ENCODE peak calls at places on chromosomes 13 and 19, in four cellular contexts. One of them, this sample, is unnamed.
A peak's percentile ranks its signal among the peaks of the same experiment; 100 is the strongest.

GRCh38 chr19:49816616-49817015 is 1.5 kb upstream of the MED25 start:
- DNase-seq in activated T-cell treated with anti-CD3 and anti-CD28 coated beads for 1 hour: no peak
- DNase-seq in IMR-90: no peak
- DNase-seq in M059J: no peak
- DNase-seq in this sample: no peak

GRCh38 chr19:5478241-5478924 is 23.2 kb downstream of the ZNRF4 start:
- DNase-seq in M059J: no peak
- DNase-seq in activated T-cell treated with anti-CD3 and anti-CD28 coated beads for 1 hour: no peak
- DNase-seq in IMR-90: no peak
- DNase-seq in this sample: no peak

GRCh38 chr19:13692096-13692495 is 72.2 kb upstream of the MRI1 start:
- DNase-seq in activated T-cell treated with anti-CD3 and anti-CD28 coated beads for 1 hour: no peak
- DNase-seq in M059J: peak; percentile 91
- DNase-seq in IMR-90: peak; percentile 60
- DNase-seq in this sample: peak; percentile 70

GRCh38 chr19:13215572-13216380 is 65.6 kb downstream of the IER2 start:
- DNase-seq in activated T-cell treated with anti-CD3 and anti-CD28 coated beads for 1 hour: no peak
- DNase-seq in IMR-90: no peak
- DNase-seq in M059J: peak; percentile 68
- DNase-seq in this sample: no peak

GRCh38 chr19:3116621-3117020 is 19.2 kb upstream of the GNA15 start:
- DNase-seq in M059J: no peak
- DNase-seq in activated T-cell treated with anti-CD3 and anti-CD28 coated beads for 1 hour: no peak
- DNase-seq in IMR-90: no peak
- DNase-seq in this sample: no peak

GRCh38 chr13:98975822-98976261 is 2.0 kb downstream of the DOCK9 start:
- DNase-seq in IMR-90: no peak
- DNase-seq in activated T-cell treated with anti-CD3 and anti-CD28 coated beads for 1 hour: no peak
- DNase-seq in M059J: no peak
- DNase-seq in this sample: no peak

GRCh38 chr13:92677571-92677970 is 549.0 kb upstream of the GPC6 start:
- DNase-seq in M059J: no peak
- DNase-seq in IMR-90: no peak
- DNase-seq in activated T-cell treated with anti-CD3 and anti-CD28 coated beads for 1 hour: no peak
- DNase-seq in this sample: no peak

GRCh38 chr13:42926555-42926954 is 65.5 kb downstream of the EPSTI1 start:
- DNase-seq in activated T-cell treated with anti-CD3 and anti-CD28 coated beads for 1 hour: no peak
- DNase-seq in M059J: no peak
- DNase-seq in IMR-90: no peak
- DNase-seq in this sample: no peak

GRCh38 chr19:4052114-4052992 is 14.3 kb downstream of the ZBTB7A start:
- DNase-seq in activated T-cell treated with anti-CD3 and anti-CD28 coated beads for 1 hour: no peak
- DNase-seq in IMR-90: peak; percentile 20
- DNase-seq in M059J: peak; percentile 33
- DNase-seq in this sample: peak; percentile 55

GRCh38 chr19:33406521-33407139 is 33.1 kb downstream of the CEBPG start:
- DNase-seq in activated T-cell treated with anti-CD3 and anti-CD28 coated beads for 1 hour: peak; percentile 64
- DNase-seq in M059J: peak; percentile 35
- DNase-seq in IMR-90: peak; percentile 39
- DNase-seq in this sample: peak; percentile 92

GRCh38 chr13:41917641-41918040 is 43.3 kb downstream of the VWA8 start:
- DNase-seq in activated T-cell treated with anti-CD3 and anti-CD28 coated beads for 1 hour: no peak
- DNase-seq in IMR-90: peak; percentile 88
- DNase-seq in M059J: peak; percentile 56
- DNase-seq in this sample: peak; percentile 53

GRCh38 chr19:45816236-45817009 is 1.3 kb upstream of the RSPH6A start:
- DNase-seq in IMR-90: no peak
- DNase-seq in activated T-cell treated with anti-CD3 and anti-CD28 coated beads for 1 hour: no peak
- DNase-seq in M059J: no peak
- DNase-seq in this sample: no peak

GRCh38 chr13:50375792-50376191 is 360.5 kb downstream of the KCNRG start:
- DNase-seq in IMR-90: peak; percentile 68
- DNase-seq in M059J: peak; percentile 90
- DNase-seq in activated T-cell treated with anti-CD3 and anti-CD28 coated beads for 1 hour: no peak
- DNase-seq in this sample: peak; percentile 64

GRCh38 chr19:15025237-15025636 is 24.0 kb upstream of the CASP14 start:
- DNase-seq in IMR-90: no peak
- DNase-seq in activated T-cell treated with anti-CD3 and anti-CD28 coated beads for 1 hour: no peak
- DNase-seq in M059J: peak; percentile 13
- DNase-seq in this sample: no peak

GRCh38 chr19:45878043-45878794 is 7.7 kb downstream of the IRF2BP1 start:
- DNase-seq in activated T-cell treated with anti-CD3 and anti-CD28 coated beads for 1 hour: no peak
- DNase-seq in IMR-90: no peak
- DNase-seq in M059J: no peak
- DNase-seq in this sample: no peak

GRCh38 chr19:44824758-44825157 is 15.9 kb downstream of the BCAM start:
- DNase-seq in IMR-90: no peak
- DNase-seq in activated T-cell treated with anti-CD3 and anti-CD28 coated beads for 1 hour: no peak
- DNase-seq in M059J: peak; percentile 43
- DNase-seq in this sample: no peak

GRCh38 chr19:56189785-56190184 is 7.8 kb downstream of the ZSCAN5B start:
- DNase-seq in IMR-90: no peak
- DNase-seq in M059J: no peak
- DNase-seq in activated T-cell treated with anti-CD3 and anti-CD28 coated beads for 1 hour: no peak
- DNase-seq in this sample: no peak

GRCh38 chr13:39263033-39263432 is 224.8 kb downstream of the NHLRC3 start:
- DNase-seq in IMR-90: peak; percentile 23
- DNase-seq in M059J: peak; percentile 42
- DNase-seq in activated T-cell treated with anti-CD3 and anti-CD28 coated beads for 1 hour: no peak
- DNase-seq in this sample: peak; percentile 66

GRCh38 chr13:101258071-101258470 is 158.2 kb downstream of the NALCN start:
- DNase-seq in activated T-cell treated with anti-CD3 and anti-CD28 coated beads for 1 hour: no peak
- DNase-seq in IMR-90: peak; percentile 86
- DNase-seq in M059J: peak; percentile 97
- DNase-seq in this sample: peak; percentile 83

This sample was measured in GM03348.